ENCODE peak calls at places on chromosomes 6 and 20, in four cellular contexts. One of them, this sample, is unnamed.
A peak's percentile ranks its signal among the peaks of the same experiment; 100 is the strongest.

GRCh38 chr6:99152345-99152643 is 197.2 kb downstream of the FAXC start:
- DNase-seq in H1: no peak
- DNase-seq in HepG2: no peak
- DNase-seq in K562: no peak
- DNase-seq in this sample: no peak

GRCh38 chr20:5197270-5197827 is 70.5 kb downstream of the CDS2 start:
- DNase-seq in HepG2: no peak
- DNase-seq in K562: no peak
- DNase-seq in H1: no peak
- DNase-seq in this sample: no peak

GRCh38 chr6:151807513-151808330 is at the start of gene ESR1:
- DNase-seq in H1: peak; percentile 70
- DNase-seq in K562: no peak
- DNase-seq in HepG2: no peak
- DNase-seq in this sample: no peak

GRCh38 chr20:43925215-43925614 is 10.6 kb downstream of the TOX2 start:
- DNase-seq in K562: no peak
- DNase-seq in HepG2: no peak
- DNase-seq in H1: no peak
- DNase-seq in this sample: peak; percentile 34

GRCh38 chr20:43988451-43988850 is 73.8 kb downstream of the TOX2 start:
- DNase-seq in HepG2: no peak
- DNase-seq in K562: no peak
- DNase-seq in H1: no peak
- DNase-seq in this sample: no peak

GRCh38 chr6:106530502-106530901 is 98.8 kb downstream of the RTN4IP1 start:
- DNase-seq in HepG2: no peak
- DNase-seq in H1: no peak
- DNase-seq in K562: no peak
- DNase-seq in this sample: no peak

GRCh38 chr6:53066874-53067273 is 1.7 kb downstream of the FBXO9 start:
- DNase-seq in H1: no peak
- DNase-seq in K562: no peak
- DNase-seq in HepG2: no peak
- DNase-seq in this sample: no peak

GRCh38 chr6:166195861-166196238 is 28.2 kb upstream of the TBXT start:
- DNase-seq in HepG2: no peak
- DNase-seq in H1: no peak
- DNase-seq in K562: no peak
- DNase-seq in this sample: no peak

GRCh38 chr20:25398363-25399037 is 7.9 kb upstream of the ABHD12 start:
- DNase-seq in HepG2: peak; percentile 34
- DNase-seq in H1: no peak
- DNase-seq in K562: no peak
- DNase-seq in this sample: no peak
- TF ChIP-seq HDAC6 in HepG2: no peak
- TF ChIP-seq HDAC6 in H1: no peak
- TF ChIP-seq HDAC6 in K562: no peak
- TF ChIP-seq HDAC6 in this sample: no peak

DNA sequence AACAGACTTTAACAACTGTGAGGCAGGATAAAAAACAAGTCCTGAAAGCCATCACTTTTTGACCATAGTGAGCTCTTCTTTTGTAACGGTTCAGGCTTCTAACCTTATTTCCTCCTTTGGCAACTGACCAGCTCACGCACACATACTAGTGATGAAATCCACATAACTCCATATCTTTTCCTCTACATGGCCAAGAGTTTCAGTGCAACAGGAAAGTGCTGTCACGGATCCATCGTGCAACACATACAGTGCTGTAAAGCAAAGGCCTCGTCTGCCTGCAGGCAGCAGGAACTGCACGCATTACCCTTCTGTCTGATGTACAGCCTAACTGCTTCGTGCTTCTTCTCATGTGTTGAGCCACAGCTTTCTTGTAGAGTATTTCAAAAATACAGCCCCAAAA is 108.5 kb downstream of the EPM2A start:
- DNase-seq in K562: no peak
- DNase-seq in H1: no peak
- DNase-seq in HepG2: no peak
- DNase-seq in this sample: no peak
- TF ChIP-seq HDAC6 in K562: no peak
- TF ChIP-seq HDAC6 in H1: no peak
- TF ChIP-seq HDAC6 in HepG2: no peak
- TF ChIP-seq HDAC6 in this sample: no peak

DNA sequence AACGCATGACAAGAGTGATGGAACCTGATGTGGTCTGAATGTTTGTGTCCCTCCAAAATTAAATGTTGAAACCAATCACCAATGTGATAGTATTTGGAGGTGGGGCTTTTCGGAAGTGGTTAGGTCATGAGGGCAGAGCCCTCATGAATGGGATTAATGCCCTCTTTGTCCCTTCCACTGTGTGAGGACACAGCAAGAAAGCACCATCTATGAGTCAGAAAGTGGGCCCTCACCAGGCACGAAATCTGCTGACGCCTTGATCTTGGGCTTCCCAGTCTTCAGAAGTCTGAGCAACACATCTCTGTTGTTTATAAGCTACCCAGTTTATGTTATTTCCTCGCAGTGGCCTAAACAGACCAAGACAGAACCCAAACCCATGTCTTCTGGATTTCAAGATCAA is 244.0 kb upstream of the JAG1 start:
- DNase-seq in H1: no peak
- DNase-seq in HepG2: no peak
- DNase-seq in K562: no peak
- DNase-seq in this sample: no peak
- TF ChIP-seq HDAC6 in H1: no peak
- TF ChIP-seq HDAC6 in HepG2: no peak
- TF ChIP-seq HDAC6 in K562: no peak
- TF ChIP-seq HDAC6 in this sample: no peak

DNA sequence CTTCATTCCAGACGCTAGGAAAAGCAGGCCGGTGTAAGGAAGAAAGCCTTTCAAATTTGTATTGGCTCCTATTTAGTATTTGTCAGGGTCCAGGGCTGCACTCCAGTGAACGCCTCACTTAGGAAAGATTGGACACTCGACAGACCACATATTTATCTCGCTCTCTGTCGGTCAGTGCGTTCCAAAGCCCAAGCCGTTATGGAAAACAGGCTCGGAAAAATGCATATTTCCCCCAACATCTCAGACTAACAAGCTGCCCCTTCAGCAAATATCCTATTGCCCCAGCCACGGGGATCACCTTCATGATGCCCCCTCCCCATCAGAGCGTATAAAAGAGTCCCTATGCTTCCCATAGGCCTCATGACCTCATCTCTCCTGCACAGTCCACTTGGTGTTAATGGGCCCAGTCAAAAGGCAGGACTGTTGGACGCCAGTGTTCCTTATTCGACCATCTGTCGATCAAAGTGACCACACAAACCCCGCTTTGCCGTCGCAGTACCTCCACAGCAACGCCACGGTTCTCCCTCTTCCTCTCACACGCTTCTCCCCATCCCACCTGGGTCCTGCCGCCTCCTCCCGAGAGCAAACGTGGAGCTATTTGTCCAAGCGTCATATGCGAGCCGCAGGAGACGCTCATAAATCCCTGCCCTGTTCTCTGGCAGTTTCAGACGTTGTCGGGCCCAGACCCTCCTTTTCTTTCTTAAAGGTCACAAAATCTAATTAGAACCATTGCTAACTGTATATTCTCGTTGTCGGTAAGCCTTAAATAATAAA is 63.3 kb downstream of the NPEPL1 start:
- DNase-seq in H1: peak; percentile 37
- DNase-seq in K562: no peak
- DNase-seq in HepG2: no peak
- DNase-seq in this sample: no peak
- TF ChIP-seq HDAC6 in H1: no peak
- TF ChIP-seq HDAC6 in K562: no peak
- TF ChIP-seq HDAC6 in HepG2: no peak
- TF ChIP-seq HDAC6 in this sample: no peak

DNA sequence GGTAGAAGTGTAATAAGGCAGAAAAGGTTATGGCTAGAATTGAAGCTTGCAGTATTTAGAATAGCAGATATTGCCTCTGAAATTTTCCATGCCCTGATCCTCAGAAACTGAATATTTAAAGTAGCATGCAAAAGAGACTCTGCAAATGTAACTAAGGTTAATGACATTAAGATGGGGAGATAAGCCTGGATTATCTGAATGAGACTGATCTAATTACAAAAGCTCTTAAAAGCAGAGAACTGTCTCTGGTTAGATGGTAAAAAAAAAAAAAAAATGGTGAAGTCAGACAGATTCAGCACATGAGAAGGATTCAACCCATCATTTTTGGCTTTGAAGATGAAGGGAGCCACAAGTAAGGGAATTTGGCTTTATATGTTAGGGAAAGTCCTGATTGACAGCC is 503.7 kb upstream of the IRAK1BP1 start:
- DNase-seq in K562: no peak
- DNase-seq in H1: no peak
- DNase-seq in HepG2: no peak
- DNase-seq in this sample: no peak
- TF ChIP-seq HDAC6 in K562: no peak
- TF ChIP-seq HDAC6 in H1: no peak
- TF ChIP-seq HDAC6 in HepG2: no peak
- TF ChIP-seq HDAC6 in this sample: no peak

This sample was measured in GM12878.